ENCODE peak calls at places on chromosome 12, in four cellular contexts. T, I, C and X are unnamed samples.

GRCh38 chr12:91952916-91953315 is 192.7 kb downstream of the BTG1 start:
- DNase-seq in I (peak), T (no peak), C (no peak), X (no peak)

GRCh38 chr12:104673294-104674062 is 216.7 kb downstream of the CHST11 start:
- DNase-seq in C (no peak), T (no peak), I (no peak), X (no peak)

GRCh38 chr12:111304642-111305071 is 64.2 kb downstream of the PHETA1 start:
- DNase-seq in T (no peak), I (peak), C (no peak), X (no peak)

GRCh38 chr12:2397356-2398045 is 344.7 kb downstream of the CACNA1C start:
- DNase-seq in T (no peak), I (no peak), C (no peak), X (no peak)

GRCh38 chr12:15751741-15752140 is 37.4 kb downstream of the EPS8 start:
- DNase-seq in C (no peak), T (no peak), I (no peak), X (no peak)

GRCh38 chr12:19915392-19916192 is 452.7 kb upstream of the PDE3A start:
- DNase-seq in T (no peak), C (no peak), I (peak), X (no peak)

GRCh38 chr12:25715147-25715546 is 162.1 kb upstream of the LMNTD1 start:
- DNase-seq in T (no peak), C (no peak), I (no peak), X (no peak)

GRCh38 chr12:7130537-7130790 is 293 bp downstream of the CLSTN3 start:
- DNase-seq in C (no peak), I (no peak), T (no peak), X (no peak)

GRCh38 chr12:67394600-67394999 is 125.4 kb downstream of the CAND1 start:
- DNase-seq in C (no peak), T (peak), I (no peak), X (peak)

GRCh38 chr12:111803851-111804250 is 37.1 kb downstream of the ALDH2 start:
- DNase-seq in C (peak), T (no peak), I (no peak), X (no peak)

GRCh38 chr12:38588618-38589309 is 272.2 kb downstream of the ALG10B start:
- DNase-seq in C (no peak), I (no peak), T (no peak), X (no peak)

GRCh38 chr12:211639-212382 is 2.1 kb downstream of the SLC6A12 start:
- DNase-seq in C (no peak), T (no peak), I (no peak), X (no peak)

GRCh38 chr12:113261847-113262470 is 40.7 kb downstream of the TPCN1 start:
- DNase-seq in I (no peak), C (no peak), T (no peak), X (no peak)

GRCh38 chr12:119601877-119602536 is 8.4 kb downstream of the TMEM233 start:
- DNase-seq in C (no peak), T (no peak), I (no peak), X (no peak)

GRCh38 chr12:42617622-42618021 is 28.1 kb upstream of the PRICKLE1 start:
- DNase-seq in I (peak), C (no peak), T (no peak), X (no peak)

GRCh38 chr12:130031571-130032189 is 127.9 kb upstream of the TMEM132D start:
- DNase-seq in C (peak), I (peak), T (no peak), X (no peak)

GRCh38 chr12:124420972-124421674 is 126.2 kb downstream of the RFLNA start:
- DNase-seq in T (no peak), C (no peak), I (no peak), X (no peak)

GRCh38 chr12:16955083-16955657 is 349.2 kb upstream of the LMO3 start:
- DNase-seq in C (no peak), T (no peak), I (peak), X (no peak)

GRCh38 chr12:122980192-122981035 is at the start of gene ARL6IP4:
- DNase-seq in I (peak), C (peak), T (no peak), X (no peak)

GRCh38 chr12:15074351-15074750 is 101.5 kb downstream of the PDE6H start:
- DNase-seq in T (no peak), I (no peak), C (no peak), X (no peak)

GRCh38 chr12:55036326-55036725 is 16.6 kb downstream of the NEUROD4 start:
- DNase-seq in I (no peak), C (no peak), T (no peak), X (no peak)

GRCh38 chr12:124940143-124940392 is 25.6 kb upstream of the UBC start:
- DNase-seq in T (no peak), I (no peak), C (no peak), X (no peak)

GRCh38 chr12:42296503-42297109 is 29.3 kb downstream of the ZCRB1 start:
- DNase-seq in C (no peak), I (peak), T (no peak), X (no peak)

GRCh38 chr12:96445743-96446655 is 43.4 kb upstream of the CFAP54 start:
- DNase-seq in C (no peak), I (peak), T (peak), X (peak)

DNA sequence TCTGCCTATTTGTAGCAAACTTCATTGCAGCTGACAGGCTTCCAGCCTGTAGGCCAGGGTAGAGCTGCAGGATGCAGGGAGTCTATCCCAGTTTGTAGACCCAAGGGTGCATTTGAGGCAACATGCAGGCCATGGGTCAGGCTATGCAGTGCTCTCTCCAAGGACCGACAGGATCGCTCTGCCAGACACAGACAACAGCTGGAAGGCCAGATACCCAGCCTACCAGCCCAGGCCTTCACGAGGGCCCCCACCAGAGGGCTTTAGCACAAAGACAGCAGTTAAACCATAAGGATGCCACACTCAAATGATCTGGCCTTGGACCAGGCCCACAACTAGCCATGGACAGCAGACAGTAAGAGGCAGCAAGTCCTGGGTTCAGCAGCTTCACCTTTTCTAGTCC is 10.3 kb downstream of the KCTD10 start:
- DNase-seq in C (no peak), I (no peak), T (no peak), X (no peak)
- H3K27ac ChIP-seq in C (peak), I (no peak), T (peak), X (peak)

DNA sequence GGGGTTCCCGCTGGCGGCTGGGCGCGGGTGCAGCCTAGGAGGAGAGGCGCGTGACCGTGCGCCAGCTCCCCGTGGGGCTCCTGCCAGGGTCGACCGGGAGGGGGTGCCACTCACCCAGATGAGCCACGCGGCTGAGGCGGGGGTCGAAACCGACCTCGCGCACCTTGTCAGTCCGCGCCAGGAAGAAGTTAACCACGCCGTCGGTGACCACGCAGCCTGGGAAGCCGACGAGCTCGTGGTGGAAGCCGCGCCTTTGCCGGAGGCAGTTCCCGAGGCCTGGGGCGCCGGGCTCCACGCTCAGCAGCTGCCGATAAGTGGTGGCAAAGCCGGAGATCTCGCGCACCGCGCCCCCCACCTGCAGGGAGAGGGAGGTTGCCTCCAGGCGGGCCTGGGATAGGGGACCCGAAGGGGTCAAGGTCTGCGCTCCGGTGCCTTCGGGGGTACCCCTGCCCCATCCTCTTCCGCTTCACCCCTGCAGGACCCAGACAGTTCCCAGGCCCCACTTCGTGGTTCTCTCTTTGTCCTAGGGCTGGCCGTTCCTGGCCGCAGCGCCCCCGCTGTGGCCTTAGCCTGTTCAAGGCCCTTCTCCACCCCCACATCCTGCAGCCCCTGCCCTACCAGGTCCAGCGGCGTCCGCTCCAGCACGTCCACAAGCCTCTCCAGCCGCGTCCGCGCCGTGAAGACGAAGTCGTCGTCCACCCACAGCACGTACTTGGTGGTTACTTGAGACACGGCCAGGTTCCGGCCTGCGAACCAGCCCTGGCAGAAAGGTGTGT is 5.3 kb downstream of the B4GALNT1 start:
- DNase-seq in I (no peak), C (no peak), T (no peak), X (no peak)
- TF ChIP-seq CTCF in I (no peak), C (no peak), T (no peak), X (no peak)

GRCh38 chr12:24496755-24497154 is 452.1 kb downstream of the BCAT1 start:
- DNase-seq in T (no peak), C (no peak), I (no peak), X (peak)
- H3K27ac ChIP-seq in T (no peak), C (no peak), I (no peak), X (no peak)

GRCh38 chr12:120686690-120687569 is at the start of gene MLEC:
- DNase-seq in I (peak), T (peak), C (peak), X (peak)
- TF ChIP-seq CTCF in I (peak), T (peak), C (peak), X (no peak)

GRCh38 chr12:47963340-47964040 is at the start of gene TMEM106C:
- DNase-seq in C (peak), T (peak), I (peak), X (peak)
- H3K27ac ChIP-seq in C (peak), T (peak), I (no peak), X (no peak)

GRCh38 chr12:65123435-65124063 is 2.4 kb upstream of the WIF1 start:
- DNase-seq in I (peak), T (no peak), C (no peak), X (no peak)
- TF ChIP-seq CTCF in I (peak), T (peak), C (peak), X (peak)

GRCh38 chr12:50620050-50620974 is 115.5 kb downstream of the DIP2B start:
- DNase-seq in T (no peak), I (peak), C (no peak), X (no peak)
- H3K27ac ChIP-seq in T (no peak), I (peak), C (no peak), X (peak)

GRCh38 chr12:108689314-108690190 is 41.8 kb downstream of the CORO1C start:
- DNase-seq in I (no peak), T (no peak), C (peak), X (no peak)

GRCh38 chr12:108690799-108691153 is 40.5 kb downstream of the CORO1C start:
- DNase-seq in C (no peak), I (no peak), T (no peak), X (no peak)

GRCh38 chr12:108691154-108691994 is 39.9 kb downstream of the CORO1C start:
- DNase-seq in I (peak), T (peak), C (peak), X (peak)

GRCh38 chr12:108691995-108692808 is 39.1 kb downstream of the CORO1C start:
- DNase-seq in T (no peak), C (peak), I (no peak), X (no peak)

DNA sequence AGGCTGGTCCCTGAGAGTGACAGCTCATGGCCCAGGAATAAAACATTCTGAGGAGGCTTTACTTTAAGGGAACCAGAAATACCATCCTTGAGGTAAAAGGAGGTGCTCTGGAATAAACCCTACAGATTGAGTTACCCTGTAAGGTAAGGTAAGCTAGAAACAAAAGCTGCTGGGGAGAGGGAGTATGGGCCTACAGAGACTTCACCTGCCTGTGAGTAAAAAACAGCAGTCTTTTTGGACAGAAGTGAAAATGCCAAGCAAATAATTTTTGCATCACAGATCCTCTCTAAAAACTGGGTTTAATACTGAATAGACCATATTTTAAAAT is 41.2 kb downstream of the CORO1C start:
- DNase-seq in T (no peak), C (no peak), I (no peak), X (no peak)
- TF ChIP-seq CTCF in T (no peak), C (peak), I (no peak), X (no peak)